ENCODE peak calls at places on chromosomes 3 and 15, in seven cellular contexts. I is CD8-positive, alpha-beta T cell; Z is heart left ventricle; R is tibial nerve; Q is prostate gland; H is HCT116; O is MM.1S. V is an unnamed sample.
A peak's percentile ranks its signal among the peaks of the same experiment; 100 is the strongest.

GRCh38 chr15:77510066-77511044 is 89.7 kb downstream of the HMG20A start:
- DNase-seq in I (no peak), Z (no peak), R (no peak), Q (no peak), H (no peak), O (no peak), V (no peak)

GRCh38 chr3:10352146-10352911 is 31.4 kb upstream of the SEC13 start:
- DNase-seq in I (no peak), Z (peak; percentile 32), R (no peak), Q (no peak), H (no peak), O (no peak), V (peak; percentile 23)

GRCh38 chr3:28290863-28291300 is 49.5 kb downstream of the CMC1 start:
- DNase-seq in I (no peak), Z (no peak), R (no peak), Q (no peak), H (no peak), O (no peak), V (no peak)

GRCh38 chr15:80931721-80932609 is 57.7 kb downstream of the MESD start:
- DNase-seq in I (no peak), Z (peak; percentile 72), R (peak; percentile 13), Q (no peak), H (no peak), O (no peak), V (no peak)

GRCh38 chr3:190709351-190709773 is 153.1 kb downstream of the GMNC start:
- DNase-seq in I (no peak), Z (no peak), R (no peak), Q (peak; percentile 27), H (no peak), O (no peak), V (no peak)

GRCh38 chr3:183500981-183501704 is 54.4 kb downstream of the KLHL6 start:
- DNase-seq in I (no peak), Z (no peak), R (no peak), Q (no peak), H (no peak), O (no peak), V (no peak)

GRCh38 chr15:40918146-40918798 is 10.9 kb upstream of the DLL4 start:
- DNase-seq in I (no peak), Z (peak; percentile 60), R (no peak), Q (no peak), H (no peak), O (no peak), V (peak; percentile 56)

GRCh38 chr15:32717290-32718081 is at the start of gene GREM1:
- DNase-seq in I (no peak), Z (no peak), R (no peak), Q (no peak), H (no peak), O (no peak), V (no peak)

GRCh38 chr15:74725845-74726773 is 781 bp upstream of the CYP1A1 start:
- DNase-seq in I (no peak), Z (peak; percentile 70), R (no peak), Q (no peak), H (no peak), O (peak; percentile 27), V (no peak)

GRCh38 chr3:170734737-170735070 is 135.3 kb downstream of the RPL22L1 start:
- DNase-seq in I (no peak), Z (no peak), R (no peak), Q (no peak), H (no peak), O (no peak), V (no peak)

GRCh38 chr15:52680041-52680391 is 828 bp upstream of the ATOSA start:
- DNase-seq in I (no peak), Z (no peak), R (no peak), Q (no peak), H (no peak), O (peak; percentile 42), V (no peak)

GRCh38 chr3:143510601-143511000 is 337.7 kb downstream of the SLC9A9 start:
- DNase-seq in I (no peak), Z (no peak), R (no peak), Q (no peak), H (no peak), O (no peak), V (no peak)

GRCh38 chr3:97823081-97823480 is 1.3 kb downstream of the CRYBG3 start:
- DNase-seq in I (no peak), Z (no peak), R (no peak), Q (no peak), H (no peak), O (no peak), V (no peak)

GRCh38 chr15:83081256-83082014 is 14.4 kb upstream of the BTBD1 start:
- DNase-seq in I (no peak), Z (no peak), R (no peak), Q (no peak), H (no peak), O (no peak), V (no peak)

GRCh38 chr3:184260571-184261269 is 633 bp downstream of the CAMK2N2 start:
- DNase-seq in I (no peak), Z (no peak), R (no peak), Q (no peak), H (no peak), O (no peak), V (no peak)

GRCh38 chr3:121153851-121154250 is 245.8 kb downstream of the STXBP5L start:
- DNase-seq in I (no peak), Z (no peak), R (no peak), Q (no peak), H (no peak), O (no peak), V (no peak)

GRCh38 chr15:49589030-49589429 is 31.6 kb downstream of the FAM227B start:
- DNase-seq in I (no peak), Z (no peak), R (no peak), Q (no peak), H (no peak), O (peak; percentile 53), V (no peak)

GRCh38 chr3:59327324-59327939 is 277.6 kb upstream of the CFAP20DC start:
- DNase-seq in I (no peak), Z (no peak), R (no peak), Q (no peak), H (no peak), O (no peak), V (no peak)

GRCh38 chr3:144687862-144688261 is 716.2 kb downstream of the DIPK2A start:
- DNase-seq in I (no peak), Z (no peak), R (no peak), Q (no peak), H (no peak), O (no peak), V (no peak)

GRCh38 chr3:5229414-5229813 is 41.9 kb downstream of the EDEM1 start:
- DNase-seq in I (no peak), Z (no peak), R (no peak), Q (no peak), H (no peak), O (no peak), V (no peak)

GRCh38 chr3:151976211-151977050 is 103.0 kb downstream of the SUCNR1 start:
- DNase-seq in I (no peak), Z (no peak), R (no peak), Q (no peak), H (peak; percentile 94), O (no peak), V (no peak)

GRCh38 chr15:30953731-30954378 is 37.6 kb downstream of the MTMR10 start:
- DNase-seq in I (no peak), Z (peak; percentile 65), R (no peak), Q (no peak), H (peak; percentile 71), O (no peak), V (no peak)

GRCh38 chr15:68369931-68370767 is 61.8 kb downstream of the ITGA11 start:
- DNase-seq in I (no peak), Z (no peak), R (no peak), Q (no peak), H (no peak), O (no peak), V (no peak)

GRCh38 chr3:166685246-166685645 is 694.9 kb downstream of the ZBBX start:
- DNase-seq in I (no peak), Z (no peak), R (no peak), Q (no peak), H (no peak), O (peak; percentile 21), V (no peak)

GRCh38 chr3:43894176-43895049 is 203.7 kb downstream of the ABHD5 start:
- DNase-seq in I (no peak), Z (peak; percentile 67), R (peak; percentile 14), Q (peak; percentile 6), H (peak; percentile 22), O (peak; percentile 66), V (no peak)

GRCh38 chr3:14480207-14481017 is 59.7 kb downstream of the GRIP2 start:
- DNase-seq in I (no peak), Z (no peak), R (no peak), Q (no peak), H (no peak), O (no peak), V (no peak)

GRCh38 chr15:63864186-63864585 is 30.4 kb upstream of the HERC1 start:
- DNase-seq in I (no peak), Z (no peak), R (no peak), Q (no peak), H (no peak), O (no peak), V (no peak)

GRCh38 chr3:195546130-195546560 is 3.0 kb upstream of the PPP1R2 start:
- DNase-seq in I (no peak), Z (no peak), R (peak; percentile 33), Q (peak; percentile 54), H (peak; percentile 86), O (no peak), V (no peak)

GRCh38 chr3:30081904-30082303 is 524.5 kb upstream of the TGFBR2 start:
- DNase-seq in I (no peak), Z (no peak), R (no peak), Q (no peak), H (no peak), O (no peak), V (no peak)

GRCh38 chr3:56254835-56255234 is 213.4 kb downstream of the ERC2 start:
- DNase-seq in I (no peak), Z (no peak), R (no peak), Q (no peak), H (no peak), O (no peak), V (no peak)
- TF ChIP-seq CTCF in I (no peak), Z (peak; percentile 19), R (no peak), Q (peak; percentile 31), H (no peak), O (peak; percentile 36), V (no peak)

GRCh38 chr15:25415707-25416106 is 23.1 kb downstream of the UBE3A start:
- DNase-seq in I (no peak), Z (no peak), R (no peak), Q (no peak), H (no peak), O (no peak), V (no peak)
- H3K36me3 ChIP-seq in I (no peaks in the 10 kb centered on the region), Z (no peaks in the 10 kb centered on the region), R (no peaks in the 10 kb centered on the region), Q (no peaks in the 10 kb centered on the region), H (no peaks in the 10 kb centered on the region), O (no peaks in the 10 kb centered on the region), V (no peaks in the 10 kb centered on the region)

GRCh38 chr15:85592148-85592547 is 202.6 kb downstream of the KLHL25 start:
- DNase-seq in I (no peak), Z (no peak), R (no peak), Q (no peak), H (no peak), O (no peak), V (no peak)
- TF ChIP-seq CTCF in I (no peak), Z (no peak), R (no peak), Q (no peak), H (peak; percentile 10), O (no peak), V (no peak)

GRCh38 chr15:43042885-43043284 is 63.0 kb downstream of the UBR1 start:
- DNase-seq in I (no peak), Z (no peak), R (no peak), Q (no peak), H (no peak), O (no peak), V (no peak)
- H3K36me3 ChIP-seq in I (peaks cover 32% of the 10 kb centered on the region), Z (peaks cover 75% of the 10 kb centered on the region), R (peaks cover 10% of the 10 kb centered on the region), Q (peaks cover 5% of the 10 kb centered on the region), H (peaks cover 18% of the 10 kb centered on the region), O (no peaks in the 10 kb centered on the region), V (no peaks in the 10 kb centered on the region)

GRCh38 chr15:29695486-29696167 is 126.6 kb downstream of the TJP1 start:
- DNase-seq in I (no peak), Z (no peak), R (no peak), Q (no peak), H (no peak), O (peak; percentile 11), V (no peak)
- TF ChIP-seq CTCF in I (no peak), Z (no peak), R (no peak), Q (no peak), H (peak; percentile 37), O (peak; percentile 8), V (no peak)

V was measured in left lung.